ENCODE peak calls at places on chromosomes 7 and 10, in ten cellular contexts. One of them, this sample, is unnamed. For H3K4me1, the result is how much of the 10 kb centered on the place peaks cover.

GRCh38 chr10:99292159-99292558 is 37.0 kb upstream of the CNNM1 start:
- DNase-seq in endodermal cell: no peak
- DNase-seq in heart right ventricle: no peak
- DNase-seq in right lobe of liver: no peak
- DNase-seq in CD8-positive, alpha-beta T cell: no peak
- DNase-seq in H9: no peak
- DNase-seq in OCI-LY7: no peak
- DNase-seq in pancreas: no peak
- DNase-seq in astrocyte: peak
- DNase-seq in lung: no peak
- DNase-seq in this sample: no peak

GRCh38 chr10:89793649-89794254 is 92.4 kb downstream of the KIF20B start:
- DNase-seq in endodermal cell: peak
- DNase-seq in heart right ventricle: peak
- DNase-seq in right lobe of liver: no peak
- DNase-seq in CD8-positive, alpha-beta T cell: peak
- DNase-seq in H9: peak
- DNase-seq in OCI-LY7: peak
- DNase-seq in pancreas: peak
- DNase-seq in astrocyte: peak
- DNase-seq in lung: no peak
- DNase-seq in this sample: no peak

GRCh38 chr10:132417249-132417878 is 20.4 kb downstream of the PWWP2B start:
- DNase-seq in endodermal cell: no peak
- DNase-seq in heart right ventricle: no peak
- DNase-seq in right lobe of liver: no peak
- DNase-seq in CD8-positive, alpha-beta T cell: no peak
- DNase-seq in H9: no peak
- DNase-seq in OCI-LY7: no peak
- DNase-seq in pancreas: peak
- DNase-seq in astrocyte: no peak
- DNase-seq in lung: no peak
- DNase-seq in this sample: no peak

GRCh38 chr7:82506208-82506607 is 62.6 kb upstream of the CACNA2D1 start:
- DNase-seq in endodermal cell: no peak
- DNase-seq in heart right ventricle: no peak
- DNase-seq in right lobe of liver: no peak
- DNase-seq in CD8-positive, alpha-beta T cell: no peak
- DNase-seq in H9: no peak
- DNase-seq in OCI-LY7: no peak
- DNase-seq in pancreas: no peak
- DNase-seq in astrocyte: no peak
- DNase-seq in lung: no peak
- DNase-seq in this sample: no peak

GRCh38 chr7:75642810-75643486 is 95.8 kb downstream of the HIP1 start:
- DNase-seq in endodermal cell: peak
- DNase-seq in heart right ventricle: no peak
- DNase-seq in right lobe of liver: peak
- DNase-seq in CD8-positive, alpha-beta T cell: peak
- DNase-seq in H9: peak
- DNase-seq in OCI-LY7: peak
- DNase-seq in pancreas: peak
- DNase-seq in astrocyte: peak
- DNase-seq in lung: peak
- DNase-seq in this sample: peak

GRCh38 chr10:1594372-1595241 is 142.7 kb downstream of the ADARB2 start:
- DNase-seq in endodermal cell: no peak
- DNase-seq in heart right ventricle: no peak
- DNase-seq in right lobe of liver: no peak
- DNase-seq in CD8-positive, alpha-beta T cell: no peak
- DNase-seq in H9: peak
- DNase-seq in OCI-LY7: no peak
- DNase-seq in pancreas: no peak
- DNase-seq in astrocyte: no peak
- DNase-seq in lung: no peak
- DNase-seq in this sample: no peak

GRCh38 chr7:39644170-39644569 is 20.8 kb downstream of the RALA start:
- DNase-seq in endodermal cell: no peak
- DNase-seq in heart right ventricle: no peak
- DNase-seq in right lobe of liver: no peak
- DNase-seq in CD8-positive, alpha-beta T cell: no peak
- DNase-seq in H9: no peak
- DNase-seq in OCI-LY7: no peak
- DNase-seq in pancreas: no peak
- DNase-seq in astrocyte: peak
- DNase-seq in lung: no peak
- DNase-seq in this sample: no peak

GRCh38 chr10:104880655-104881222 is 239.6 kb downstream of the SORCS3 start:
- DNase-seq in endodermal cell: no peak
- DNase-seq in heart right ventricle: no peak
- DNase-seq in right lobe of liver: no peak
- DNase-seq in CD8-positive, alpha-beta T cell: no peak
- DNase-seq in H9: no peak
- DNase-seq in OCI-LY7: no peak
- DNase-seq in pancreas: no peak
- DNase-seq in astrocyte: no peak
- DNase-seq in lung: no peak
- DNase-seq in this sample: no peak

GRCh38 chr7:2639994-2640830 is 8.4 kb downstream of the TTYH3 start:
- DNase-seq in endodermal cell: no peak
- DNase-seq in heart right ventricle: no peak
- DNase-seq in right lobe of liver: peak
- DNase-seq in CD8-positive, alpha-beta T cell: no peak
- DNase-seq in H9: no peak
- DNase-seq in OCI-LY7: no peak
- DNase-seq in pancreas: peak
- DNase-seq in astrocyte: no peak
- DNase-seq in lung: no peak
- DNase-seq in this sample: peak

GRCh38 chr7:2639151-2639993 is 7.6 kb downstream of the TTYH3 start:
- DNase-seq in endodermal cell: no peak
- DNase-seq in heart right ventricle: no peak
- DNase-seq in right lobe of liver: peak
- DNase-seq in CD8-positive, alpha-beta T cell: no peak
- DNase-seq in H9: no peak
- DNase-seq in OCI-LY7: no peak
- DNase-seq in pancreas: no peak
- DNase-seq in astrocyte: no peak
- DNase-seq in lung: no peak
- DNase-seq in this sample: no peak

GRCh38 chr7:2637066-2637471 is 5.3 kb downstream of the TTYH3 start:
- DNase-seq in endodermal cell: no peak
- DNase-seq in heart right ventricle: no peak
- DNase-seq in right lobe of liver: no peak
- DNase-seq in CD8-positive, alpha-beta T cell: no peak
- DNase-seq in H9: no peak
- DNase-seq in OCI-LY7: no peak
- DNase-seq in pancreas: no peak
- DNase-seq in astrocyte: no peak
- DNase-seq in lung: no peak
- DNase-seq in this sample: no peak

GRCh38 chr7:2637505-2638223 is 5.9 kb downstream of the TTYH3 start:
- DNase-seq in endodermal cell: no peak
- DNase-seq in heart right ventricle: peak
- DNase-seq in right lobe of liver: peak
- DNase-seq in CD8-positive, alpha-beta T cell: no peak
- DNase-seq in H9: no peak
- DNase-seq in OCI-LY7: peak
- DNase-seq in pancreas: no peak
- DNase-seq in astrocyte: no peak
- DNase-seq in lung: peak
- DNase-seq in this sample: no peak

DNA sequence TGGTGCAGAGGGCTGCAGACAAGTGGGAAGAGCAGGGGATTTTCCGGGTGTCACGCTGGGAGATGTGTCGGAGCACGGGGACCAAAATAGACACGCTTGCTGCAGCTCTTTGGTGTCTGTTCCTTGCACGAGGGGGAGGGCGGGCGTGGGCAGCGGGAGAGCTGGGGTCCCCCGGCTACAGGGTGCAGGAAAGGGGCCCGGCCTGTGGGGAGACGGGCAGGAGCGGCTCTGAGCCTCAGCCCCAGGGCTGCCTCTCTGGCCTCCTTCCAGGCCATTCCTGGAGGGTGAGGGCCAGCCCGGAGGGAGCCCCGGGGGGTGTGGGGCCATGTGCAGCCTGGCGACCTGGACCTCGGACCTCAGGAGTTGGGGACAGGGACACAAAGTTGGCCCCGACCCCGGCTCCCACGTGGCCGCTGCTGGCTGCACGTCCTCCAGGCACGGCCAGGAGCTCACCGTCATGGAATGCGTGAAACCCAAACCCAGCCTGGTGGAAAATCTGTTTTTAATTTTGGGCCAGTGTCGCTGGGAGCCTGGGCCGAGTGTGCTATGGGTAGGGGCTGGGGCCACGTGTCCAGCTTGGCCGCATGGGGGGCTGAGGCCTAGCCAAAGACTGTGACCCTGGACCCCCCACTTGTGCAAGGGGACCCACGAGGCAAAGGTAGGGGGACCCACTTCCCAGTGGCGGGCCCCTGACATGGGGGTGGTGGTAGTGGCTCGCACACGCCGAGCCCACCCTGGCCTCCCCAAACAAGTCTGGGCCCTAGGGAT is 6.6 kb downstream of the TTYH3 start:
- DNase-seq in endodermal cell: no peak
- DNase-seq in heart right ventricle: peak
- DNase-seq in right lobe of liver: peak
- DNase-seq in CD8-positive, alpha-beta T cell: no peak
- DNase-seq in H9: no peak
- DNase-seq in OCI-LY7: no peak
- DNase-seq in pancreas: no peak
- DNase-seq in astrocyte: peak
- DNase-seq in lung: no peak
- DNase-seq in this sample: no peak
- H3K4me1 ChIP-seq in endodermal cell: under half
- H3K4me1 ChIP-seq in heart right ventricle: half or more
- H3K4me1 ChIP-seq in right lobe of liver: under half
- H3K4me1 ChIP-seq in CD8-positive, alpha-beta T cell: under half
- H3K4me1 ChIP-seq in H9: under half
- H3K4me1 ChIP-seq in OCI-LY7: under half
- H3K4me1 ChIP-seq in pancreas: under half
- H3K4me1 ChIP-seq in astrocyte: half or more
- H3K4me1 ChIP-seq in lung: under half
- H3K4me1 ChIP-seq in this sample: under half

DNA sequence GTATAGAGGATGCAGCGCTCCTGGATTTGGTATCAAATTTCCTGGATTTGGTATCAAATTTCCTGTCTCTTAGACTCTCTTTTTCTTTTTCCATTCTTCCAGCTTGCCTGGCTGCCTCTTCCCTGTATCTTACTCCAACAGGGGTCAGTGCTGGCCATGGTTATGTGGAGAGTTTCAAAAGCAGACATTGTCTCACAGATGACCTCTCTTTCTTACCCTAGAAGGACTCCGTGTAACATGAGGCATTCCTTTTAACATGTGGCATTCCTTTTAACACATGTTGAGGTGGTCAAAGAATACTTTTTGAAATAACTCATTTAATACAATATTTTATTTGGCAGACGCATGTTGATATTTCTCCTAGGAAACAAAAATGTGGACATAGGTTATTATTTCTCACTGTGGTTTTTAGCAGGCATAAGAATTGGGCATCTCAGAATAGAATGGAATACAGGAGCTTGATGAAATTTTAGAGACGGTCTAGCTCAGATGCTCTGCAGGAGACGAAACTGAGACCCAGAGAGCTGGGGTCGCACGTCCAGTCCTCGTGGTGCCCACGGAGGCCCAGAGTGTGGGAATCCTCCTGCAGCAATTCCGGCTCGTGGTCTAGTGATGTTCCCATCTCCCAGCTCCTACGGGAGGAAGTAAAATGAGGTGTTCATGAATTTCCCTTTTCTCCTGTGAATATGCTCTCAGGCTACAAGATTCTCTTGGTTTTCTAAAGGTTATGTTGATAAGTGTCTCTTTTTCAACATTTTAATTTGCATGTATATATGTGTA is 59.6 kb upstream of the PITRM1 start:
- DNase-seq in endodermal cell: no peak
- DNase-seq in heart right ventricle: no peak
- DNase-seq in right lobe of liver: no peak
- DNase-seq in CD8-positive, alpha-beta T cell: no peak
- DNase-seq in H9: no peak
- DNase-seq in OCI-LY7: no peak
- DNase-seq in pancreas: no peak
- DNase-seq in astrocyte: peak
- DNase-seq in lung: no peak
- DNase-seq in this sample: no peak
- TF ChIP-seq CTCF in endodermal cell: peak
- TF ChIP-seq CTCF in heart right ventricle: no peak
- TF ChIP-seq CTCF in right lobe of liver: no peak
- TF ChIP-seq CTCF in CD8-positive, alpha-beta T cell: no peak
- TF ChIP-seq CTCF in H9: peak
- TF ChIP-seq CTCF in OCI-LY7: no peak
- TF ChIP-seq CTCF in pancreas: no peak
- TF ChIP-seq CTCF in astrocyte: peak
- TF ChIP-seq CTCF in lung: no peak
- TF ChIP-seq CTCF in this sample: no peak

GRCh38 chr7:7104314-7104698 is 78.0 kb upstream of the C1GALT1 start:
- DNase-seq in endodermal cell: no peak
- DNase-seq in heart right ventricle: no peak
- DNase-seq in right lobe of liver: no peak
- DNase-seq in CD8-positive, alpha-beta T cell: no peak
- DNase-seq in H9: no peak
- DNase-seq in OCI-LY7: no peak
- DNase-seq in pancreas: no peak
- DNase-seq in astrocyte: no peak
- DNase-seq in lung: no peak
- DNase-seq in this sample: no peak

GRCh38 chr7:7104971-7105370 is 77.4 kb upstream of the C1GALT1 start:
- DNase-seq in endodermal cell: no peak
- DNase-seq in heart right ventricle: no peak
- DNase-seq in right lobe of liver: no peak
- DNase-seq in CD8-positive, alpha-beta T cell: no peak
- DNase-seq in H9: no peak
- DNase-seq in OCI-LY7: no peak
- DNase-seq in pancreas: no peak
- DNase-seq in astrocyte: no peak
- DNase-seq in lung: no peak
- DNase-seq in this sample: no peak

GRCh38 chr7:7102906-7103305 is 79.4 kb upstream of the C1GALT1 start:
- DNase-seq in endodermal cell: no peak
- DNase-seq in heart right ventricle: no peak
- DNase-seq in right lobe of liver: no peak
- DNase-seq in CD8-positive, alpha-beta T cell: no peak
- DNase-seq in H9: no peak
- DNase-seq in OCI-LY7: no peak
- DNase-seq in pancreas: peak
- DNase-seq in astrocyte: no peak
- DNase-seq in lung: no peak
- DNase-seq in this sample: no peak

GRCh38 chr7:7105800-7106582 is 76.4 kb upstream of the C1GALT1 start:
- DNase-seq in endodermal cell: no peak
- DNase-seq in heart right ventricle: no peak
- DNase-seq in right lobe of liver: no peak
- DNase-seq in CD8-positive, alpha-beta T cell: no peak
- DNase-seq in H9: no peak
- DNase-seq in OCI-LY7: no peak
- DNase-seq in pancreas: no peak
- DNase-seq in astrocyte: no peak
- DNase-seq in lung: no peak
- DNase-seq in this sample: no peak

DNA sequence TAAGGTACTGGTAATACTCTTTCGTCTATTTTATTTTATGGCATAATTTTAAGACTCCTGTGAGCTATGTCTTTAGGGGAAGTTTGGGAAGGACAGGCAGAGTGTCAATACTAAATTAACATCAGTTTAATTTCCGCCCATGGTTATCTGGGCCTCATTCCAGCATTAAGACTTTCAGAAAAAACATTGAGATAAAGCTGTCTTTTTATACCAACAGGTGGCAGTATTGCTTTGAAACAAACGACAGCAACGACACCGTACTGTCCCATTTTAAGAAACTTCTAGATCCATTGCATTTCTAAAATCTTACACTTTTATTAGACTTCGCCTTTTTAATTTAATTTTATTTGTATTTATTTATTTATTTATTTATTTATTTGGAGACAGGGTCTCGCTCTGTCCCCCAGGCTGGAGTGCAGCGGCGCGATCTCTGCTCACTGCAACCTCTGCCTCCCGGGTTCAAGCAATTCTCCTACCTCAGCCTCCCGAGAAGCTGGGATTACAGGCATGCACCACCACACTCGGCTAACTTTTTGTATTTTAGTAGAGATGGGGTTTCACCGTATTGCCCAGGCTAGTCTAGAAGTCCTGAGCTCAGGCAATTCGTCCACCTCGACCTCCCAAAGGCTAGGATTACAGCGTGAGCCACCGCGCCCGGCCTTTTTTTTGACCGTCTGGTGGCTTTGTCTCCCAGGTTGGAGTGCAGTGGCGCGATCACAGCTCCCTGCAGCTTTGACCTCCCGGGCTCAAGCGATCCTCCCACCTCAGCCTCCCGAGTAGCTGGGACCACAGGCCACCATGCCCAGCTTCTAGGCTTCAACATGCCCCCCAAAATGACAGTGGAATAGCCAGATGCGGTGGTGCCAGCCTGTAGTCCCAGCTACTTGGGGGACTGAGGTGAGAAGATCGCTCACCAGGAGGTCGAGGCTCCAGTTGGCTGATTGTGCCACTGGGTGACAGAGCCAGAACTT is 78.7 kb upstream of the C1GALT1 start:
- DNase-seq in endodermal cell: no peak
- DNase-seq in heart right ventricle: peak
- DNase-seq in right lobe of liver: no peak
- DNase-seq in CD8-positive, alpha-beta T cell: no peak
- DNase-seq in H9: no peak
- DNase-seq in OCI-LY7: peak
- DNase-seq in pancreas: peak
- DNase-seq in astrocyte: peak
- DNase-seq in lung: no peak
- DNase-seq in this sample: no peak
- H3K4me1 ChIP-seq in endodermal cell: under half
- H3K4me1 ChIP-seq in heart right ventricle: under half
- H3K4me1 ChIP-seq in right lobe of liver: under half
- H3K4me1 ChIP-seq in CD8-positive, alpha-beta T cell: under half
- H3K4me1 ChIP-seq in H9: under half
- H3K4me1 ChIP-seq in OCI-LY7: under half
- H3K4me1 ChIP-seq in pancreas: under half
- H3K4me1 ChIP-seq in astrocyte: under half
- H3K4me1 ChIP-seq in lung: under half
- H3K4me1 ChIP-seq in this sample: under half

GRCh38 chr10:3429651-3430050 is 257.1 kb upstream of the PITRM1 start:
- DNase-seq in endodermal cell: no peak
- DNase-seq in heart right ventricle: no peak
- DNase-seq in right lobe of liver: no peak
- DNase-seq in CD8-positive, alpha-beta T cell: no peak
- DNase-seq in H9: no peak
- DNase-seq in OCI-LY7: no peak
- DNase-seq in pancreas: no peak
- DNase-seq in astrocyte: no peak
- DNase-seq in lung: no peak
- DNase-seq in this sample: no peak

GRCh38 chr10:3430501-3430900 is 257.9 kb upstream of the PITRM1 start:
- DNase-seq in endodermal cell: no peak
- DNase-seq in heart right ventricle: no peak
- DNase-seq in right lobe of liver: no peak
- DNase-seq in CD8-positive, alpha-beta T cell: no peak
- DNase-seq in H9: no peak
- DNase-seq in OCI-LY7: peak
- DNase-seq in pancreas: no peak
- DNase-seq in astrocyte: no peak
- DNase-seq in lung: no peak
- DNase-seq in this sample: no peak

GRCh38 chr10:3433131-3433530 is 260.5 kb upstream of the PITRM1 start:
- DNase-seq in endodermal cell: no peak
- DNase-seq in heart right ventricle: no peak
- DNase-seq in right lobe of liver: no peak
- DNase-seq in CD8-positive, alpha-beta T cell: no peak
- DNase-seq in H9: no peak
- DNase-seq in OCI-LY7: no peak
- DNase-seq in pancreas: no peak
- DNase-seq in astrocyte: no peak
- DNase-seq in lung: no peak
- DNase-seq in this sample: no peak

GRCh38 chr10:3433988-3434387 is 261.4 kb upstream of the PITRM1 start:
- DNase-seq in endodermal cell: no peak
- DNase-seq in heart right ventricle: no peak
- DNase-seq in right lobe of liver: no peak
- DNase-seq in CD8-positive, alpha-beta T cell: no peak
- DNase-seq in H9: no peak
- DNase-seq in OCI-LY7: no peak
- DNase-seq in pancreas: no peak
- DNase-seq in astrocyte: no peak
- DNase-seq in lung: no peak
- DNase-seq in this sample: no peak

DNA sequence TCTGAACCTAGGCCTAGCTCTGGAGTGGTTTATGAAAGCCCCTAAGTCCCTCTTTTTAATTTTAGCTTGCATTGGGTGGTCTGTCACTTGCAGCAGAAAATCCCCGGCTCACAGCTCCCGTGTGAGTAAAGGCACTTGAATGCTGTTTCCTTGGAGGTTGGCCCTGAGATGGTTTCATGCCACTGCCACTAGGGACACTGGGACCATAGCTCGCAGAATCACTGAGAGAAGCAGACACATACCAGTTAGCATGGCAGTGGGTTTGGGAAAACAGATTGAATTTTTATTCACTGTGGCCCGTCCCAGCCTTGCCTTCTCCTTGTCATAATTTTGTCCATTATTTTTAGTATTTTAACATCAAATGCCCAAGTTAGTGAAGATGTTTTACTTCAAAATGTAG is 259.5 kb upstream of the PITRM1 start:
- DNase-seq in endodermal cell: no peak
- DNase-seq in heart right ventricle: no peak
- DNase-seq in right lobe of liver: no peak
- DNase-seq in CD8-positive, alpha-beta T cell: no peak
- DNase-seq in H9: no peak
- DNase-seq in OCI-LY7: no peak
- DNase-seq in pancreas: no peak
- DNase-seq in astrocyte: no peak
- DNase-seq in lung: no peak
- DNase-seq in this sample: no peak
- TF ChIP-seq CTCF in endodermal cell: peak
- TF ChIP-seq CTCF in heart right ventricle: no peak
- TF ChIP-seq CTCF in right lobe of liver: no peak
- TF ChIP-seq CTCF in CD8-positive, alpha-beta T cell: no peak
- TF ChIP-seq CTCF in H9: no peak
- TF ChIP-seq CTCF in OCI-LY7: no peak
- TF ChIP-seq CTCF in pancreas: no peak
- TF ChIP-seq CTCF in astrocyte: no peak
- TF ChIP-seq CTCF in lung: no peak
- TF ChIP-seq CTCF in this sample: no peak

This sample was measured in stomach.